ENCODE peak calls at places on chromosomes 7 and 10, in five cellular contexts. U, Z, E, S and Y are unnamed samples.

GRCh38 chr10:37816290-37816689 is 41.1 kb downstream of the ZNF248 start:
- DNase-seq in Z (no peak), U (no peak), E (no peak), S (no peak), Y (no peak)

GRCh38 chr7:7653568-7654187 is 13.1 kb downstream of the UMAD1 start:
- DNase-seq in Z (peak; percentile 18), E (no peak), S (peak; percentile 54), U (peak; percentile 85), Y (no peak)

GRCh38 chr7:116566666-116567065 is 41.8 kb downstream of the CAV1 start:
- DNase-seq in E (no peak), Z (no peak), S (no peak), U (no peak), Y (no peak)

GRCh38 chr10:83539528-83540308 is 599.6 kb upstream of the GHITM start:
- DNase-seq in Z (no peak), U (no peak), E (no peak), S (no peak), Y (no peak)

GRCh38 chr10:46549171-46550075 is 7.0 kb downstream of the GPRIN2 start:
- DNase-seq in E (no peak), Z (no peak), U (peak; percentile 59), S (no peak), Y (no peak)

GRCh38 chr10:25556457-25556856 is 377.6 kb upstream of the MYO3A start:
- DNase-seq in Z (no peak), S (peak; percentile 8), U (no peak), E (no peak), Y (peak; percentile 96)

GRCh38 chr7:127776776-127777390 is 124.9 kb downstream of the SND1 start:
- DNase-seq in Z (no peak), E (no peak), U (no peak), S (no peak), Y (no peak)

GRCh38 chr10:49605939-49606509 is 4.1 kb upstream of the SLC18A3 start:
- DNase-seq in U (no peak), E (no peak), Z (no peak), S (no peak), Y (no peak)

GRCh38 chr7:3149961-3150516 is 106.4 kb upstream of the CARD11 start:
- DNase-seq in S (no peak), Z (no peak), E (no peak), U (no peak), Y (no peak)

GRCh38 chr7:158395780-158396214 is 191.8 kb downstream of the PTPRN2 start:
- DNase-seq in S (no peak), U (peak; percentile 78), Z (peak; percentile 12), E (no peak), Y (no peak)

GRCh38 chr10:12701696-12702095 is 299.8 kb downstream of the CCDC3 start:
- DNase-seq in Z (no peak), U (no peak), E (no peak), S (no peak), Y (peak; percentile 64)

GRCh38 chr10:103086261-103086660 is 106.8 kb downstream of the NT5C2 start:
- DNase-seq in E (no peak), S (no peak), U (no peak), Z (no peak), Y (no peak)

GRCh38 chr7:140899883-140900282 is 24.8 kb downstream of the BRAF start:
- DNase-seq in U (no peak), Z (no peak), S (no peak), E (peak; percentile 5), Y (no peak)

GRCh38 chr7:29445736-29446135 is 117.9 kb upstream of the PRR15 start:
- DNase-seq in U (no peak), Z (no peak), S (no peak), E (no peak), Y (no peak)

GRCh38 chr7:16193631-16194030 is 227.7 kb downstream of the CRPPA start:
- DNase-seq in S (no peak), U (no peak), Z (no peak), E (no peak), Y (no peak)

GRCh38 chr7:2567663-2568238 is 9.0 kb downstream of the IQCE start:
- DNase-seq in Z (no peak), E (peak; percentile 42), U (peak; percentile 71), S (peak; percentile 26), Y (no peak)

GRCh38 chr10:11931038-11931437 is 107.9 kb downstream of the PROSER2 start:
- DNase-seq in Z (no peak), U (no peak), E (no peak), S (no peak), Y (no peak)

GRCh38 chr10:47053399-47053798 is 142.2 kb downstream of the PTPN20 start:
- DNase-seq in U (no peak), S (no peak), E (no peak), Z (no peak), Y (no peak)

GRCh38 chr10:18340496-18341051 is 200.3 kb downstream of the CACNB2 start:
- DNase-seq in U (no peak), Z (no peak), S (no peak), E (no peak), Y (no peak)

GRCh38 chr10:133159950-133160812 is at the start of gene KNDC1:
- DNase-seq in Z (peak; percentile 80), S (peak; percentile 77), U (no peak), E (no peak), Y (no peak)

GRCh38 chr7:109213081-109213480 is 643.4 kb downstream of the DNAJB9 start:
- DNase-seq in S (no peak), E (no peak), Z (no peak), U (no peak), Y (no peak)

GRCh38 chr10:100739516-100740368 is 5.6 kb upstream of the PAX2 start:
- DNase-seq in U (peak; percentile 77), Z (peak; percentile 71), E (peak; percentile 41), S (no peak), Y (no peak)

GRCh38 chr10:3137958-3138726 is 34.4 kb downstream of the PITRM1 start:
- DNase-seq in S (no peak), Z (no peak), E (no peak), U (no peak), Y (no peak)

GRCh38 chr7:2981103-2981480 is 62.6 kb downstream of the CARD11 start:
- DNase-seq in E (no peak), S (no peak), Z (no peak), U (no peak), Y (no peak)

DNA sequence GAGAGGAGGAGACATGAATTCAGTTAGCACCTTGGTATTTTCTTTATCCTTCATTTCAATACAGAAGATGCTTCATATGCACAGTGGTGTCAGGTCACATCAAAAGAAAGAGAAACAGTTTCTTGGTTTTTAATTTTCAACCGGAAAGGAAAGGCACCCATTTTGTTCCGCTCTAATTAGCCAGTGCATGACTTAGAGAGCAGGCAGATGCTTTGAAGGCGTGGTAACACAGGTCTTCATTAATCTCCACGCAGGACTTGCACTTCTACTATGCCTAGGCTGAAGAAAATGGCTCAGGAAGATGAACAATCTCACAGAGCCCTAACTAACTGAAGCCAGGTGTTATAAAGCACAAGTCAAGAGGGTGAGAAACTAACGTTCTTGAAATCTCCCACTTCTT is 70.4 kb upstream of the ATRNL1 start:
- DNase-seq in Z (no peak), S (no peak), U (peak; percentile 24), E (no peak), Y (no peak)
- H3K4me2 ChIP-seq in Z (no peak overlapping the region), S (no peak overlapping the region), U (no peak overlapping the region), E (no peak overlapping the region), Y (no peak overlapping the region)

GRCh38 chr7:129122751-129123516 is 21.6 kb upstream of the TSPAN33 start:
- DNase-seq in S (no peak), Z (no peak), E (no peak), U (no peak), Y (peak; percentile 11)

GRCh38 chr7:129127154-129127553 is 17.4 kb upstream of the TSPAN33 start:
- DNase-seq in E (no peak), U (no peak), Z (no peak), S (no peak), Y (no peak)

GRCh38 chr7:129123517-129123872 is 21.0 kb upstream of the TSPAN33 start:
- DNase-seq in E (no peak), U (no peak), Z (no peak), S (no peak), Y (no peak)

GRCh38 chr7:129127601-129128000 is 16.9 kb upstream of the TSPAN33 start:
- DNase-seq in U (no peak), E (no peak), S (no peak), Z (no peak), Y (no peak)

GRCh38 chr7:129126314-129126713 is 18.2 kb upstream of the TSPAN33 start:
- DNase-seq in S (no peak), Z (no peak), E (no peak), U (peak; percentile 57), Y (no peak)
- TF ChIP-seq JUN in S (no peak), Z (no peak), E (no peak), U (no peak), Y (no peak)

DNA sequence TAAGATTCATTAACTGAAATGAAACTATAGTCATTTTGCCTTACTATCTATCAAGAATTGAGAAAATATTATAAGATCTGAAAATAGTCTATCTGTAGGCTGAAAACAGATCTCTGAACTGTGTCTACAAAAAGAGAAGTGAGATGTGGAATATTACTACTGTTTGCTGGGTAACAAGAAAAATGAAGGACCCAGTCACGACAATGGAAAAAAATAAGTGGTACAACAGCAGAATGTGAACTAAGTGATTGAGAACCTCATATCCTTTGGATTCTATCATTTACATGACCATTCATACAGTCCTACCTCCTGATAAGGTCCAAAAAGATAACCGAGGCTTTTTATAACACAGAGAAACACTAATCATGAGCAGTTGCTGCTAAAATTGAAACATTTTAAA is 94.3 kb downstream of the UBE2H start:
- DNase-seq in S (no peak), U (no peak), E (no peak), Z (no peak), Y (no peak)
- H3K4me1 ChIP-seq in S (peaks cover 33% of the 10 kb centered on the region), U (peaks cover 2% of the 10 kb centered on the region), E (no peaks in the 10 kb centered on the region), Z (peaks cover 26% of the 10 kb centered on the region), Y (peaks cover 17% of the 10 kb centered on the region)

GRCh38 chr7:155731871-155732270 is 80.4 kb downstream of the SHH start:
- DNase-seq in Z (no peak), U (no peak), S (no peak), E (no peak), Y (no peak)

GRCh38 chr7:155734445-155734809 is 77.8 kb downstream of the SHH start:
- DNase-seq in S (no peak), Z (no peak), U (no peak), E (no peak), Y (no peak)

GRCh38 chr7:155732275-155732674 is 80.0 kb downstream of the SHH start:
- DNase-seq in E (no peak), U (no peak), S (no peak), Z (no peak), Y (no peak)

GRCh38 chr7:155735442-155736118 is 76.7 kb downstream of the SHH start:
- DNase-seq in U (no peak), S (no peak), E (no peak), Z (no peak), Y (no peak)

DNA sequence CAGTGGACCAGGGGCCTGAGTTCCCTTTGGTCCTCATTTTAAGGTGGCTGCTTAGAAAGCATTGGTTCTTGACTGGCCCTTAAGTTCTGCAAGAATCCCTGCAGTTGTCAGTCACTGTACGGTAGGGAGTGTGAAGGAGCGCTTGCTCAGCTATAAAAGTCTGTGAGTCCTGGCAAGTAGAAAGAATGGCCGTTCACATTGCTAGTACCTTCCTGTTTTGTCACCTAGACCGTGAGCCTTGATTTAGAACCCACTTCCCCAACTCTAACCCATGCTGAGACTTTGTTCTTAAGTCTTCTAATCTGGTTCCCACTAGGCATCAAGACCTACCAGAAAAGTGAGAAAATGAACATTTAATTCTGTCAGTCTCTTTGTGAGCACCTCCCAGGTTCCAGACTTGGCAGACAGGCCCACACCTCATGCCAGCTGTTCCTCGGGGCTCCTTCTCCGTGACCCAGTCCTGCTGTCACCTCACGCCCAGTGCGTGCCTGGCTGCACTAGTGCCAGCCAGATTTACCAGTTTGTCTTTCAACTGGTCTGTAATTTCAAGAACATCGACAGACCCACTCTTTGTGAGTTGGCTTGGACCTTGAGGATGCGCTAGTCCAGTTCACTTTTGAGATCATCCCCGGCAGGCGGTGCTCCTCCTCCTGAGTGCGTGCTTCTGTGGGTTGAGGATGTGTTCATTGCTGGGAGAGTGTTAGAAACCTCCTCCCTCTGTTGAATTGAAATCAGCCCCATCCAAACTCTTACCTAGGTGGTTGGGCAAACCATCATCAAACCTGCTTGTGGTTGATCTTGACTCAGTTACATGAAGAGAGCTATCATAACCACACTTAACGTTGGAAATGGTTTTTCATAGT is 78.5 kb downstream of the SHH start:
- DNase-seq in Z (no peak), E (no peak), U (no peak), S (no peak), Y (no peak)
- H3K4me2 ChIP-seq in Z (no peak overlapping the region), E (no peak overlapping the region), U (no peak overlapping the region), S (no peak overlapping the region), Y (no peak overlapping the region)